ENCODE peak calls at places on chromosomes 11 and 22, in four cellular contexts. R is IMR-90, X is cardiac fibroblast, C is sigmoid colon. V is an unnamed sample.
A peak's percentile ranks its signal among the peaks of the same experiment; 100 is the strongest.

GRCh38 chr11:95296621-95297025 is 65.6 kb upstream of the SESN3 start:
- DNase-seq in R (no peak), X (no peak), C (no peak), V (no peak)

GRCh38 chr22:47045691-47046410 is 283.4 kb downstream of the TBC1D22A start:
- DNase-seq in R (no peak), X (no peak), C (peak; percentile 58), V (no peak)

GRCh38 chr22:23280356-23281052 is 100.2 kb downstream of the BCR start:
- DNase-seq in R (no peak), X (no peak), C (no peak), V (no peak)

GRCh38 chr11:126405374-126405773 is 49.9 kb downstream of the ST3GAL4 start:
- DNase-seq in R (no peak), X (no peak), C (no peak), V (no peak)

GRCh38 chr11:126355926-126356897 is 726 bp downstream of the ST3GAL4 start:
- DNase-seq in R (no peak), X (no peak), C (peak; percentile 80), V (no peak)

GRCh38 chr22:20645954-20646353 is 128.0 kb upstream of the SERPIND1 start:
- DNase-seq in R (no peak), X (no peak), C (no peak), V (no peak)

GRCh38 chr11:3639841-3640240 is 2.0 kb downstream of the ART5 start:
- DNase-seq in R (no peak), X (no peak), C (no peak), V (no peak)

GRCh38 chr11:133815636-133816035 is 29.7 kb downstream of the SPATA19 start:
- DNase-seq in R (no peak), X (no peak), C (no peak), V (no peak)

GRCh38 chr22:34897126-34897525 is 168.8 kb upstream of the ISX start:
- DNase-seq in R (no peak), X (no peak), C (no peak), V (no peak)

GRCh38 chr11:86551286-86551685 is 121.1 kb downstream of the ME3 start:
- DNase-seq in R (peak; percentile 95), X (peak; percentile 95), C (no peak), V (no peak)

GRCh38 chr22:42717197-42717967 is 3.3 kb downstream of the A4GALT start:
- DNase-seq in R (no peak), X (peak; percentile 29), C (no peak), V (no peak)

GRCh38 chr11:134944986-134945385 is 532.9 kb upstream of the B3GAT1 start:
- DNase-seq in R (no peak), X (no peak), C (no peak), V (no peak)

GRCh38 chr11:3126901-3127691 is 38.0 kb downstream of the OSBPL5 start:
- DNase-seq in R (no peak), X (no peak), C (peak; percentile 73), V (no peak)

DNA sequence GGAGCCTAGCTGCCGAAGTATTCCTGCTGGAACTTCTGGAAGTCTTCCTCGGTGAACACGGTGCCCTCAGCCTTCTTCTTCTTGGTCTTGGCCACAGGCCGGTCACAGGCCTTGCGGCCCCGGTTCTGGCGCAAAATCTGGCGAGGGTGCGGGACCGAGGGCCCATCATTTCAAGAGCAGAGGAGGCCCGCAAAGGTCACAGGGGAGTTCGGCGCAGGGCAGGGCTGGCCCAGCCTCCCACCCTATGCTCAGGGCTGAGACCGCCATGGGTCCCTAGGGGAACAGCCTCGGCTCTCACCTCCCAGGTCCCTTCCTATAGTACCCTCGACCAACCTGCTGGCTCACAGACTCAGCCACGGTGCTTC is 3.1 kb downstream of the RPS19BP1 start:
- DNase-seq in R (no peak), X (no peak), C (no peak), V (no peak)
- TF ChIP-seq CTCF in R (no peak), X (no peak), C (no peak), V (peak; percentile 24)

DNA sequence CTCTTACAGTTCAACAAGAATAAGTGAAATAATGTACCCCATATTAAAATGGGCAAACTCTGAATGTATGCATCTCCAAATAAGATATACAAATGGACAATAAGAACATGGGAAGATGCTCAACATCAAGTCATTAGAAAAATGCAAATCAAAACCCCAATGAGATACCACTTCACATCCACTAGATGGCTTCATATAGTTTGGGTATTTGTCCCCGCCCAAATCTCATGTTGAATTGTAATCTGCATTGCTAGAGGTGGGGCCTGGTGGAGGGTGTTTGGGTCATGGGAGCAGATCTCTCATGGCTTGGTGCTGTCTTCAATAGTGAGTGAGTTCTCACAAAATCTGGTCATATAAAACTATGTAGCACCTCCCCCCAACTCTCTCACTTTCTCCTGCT is 5.7 kb downstream of the MPZL2 start:
- DNase-seq in R (no peak), X (no peak), C (no peak), V (no peak)
- TF ChIP-seq CTCF in R (no peak), X (peak; percentile 17), C (no peak), V (no peak)

GRCh38 chr11:72236083-72236697 is 7.8 kb downstream of the PHOX2A start:
- DNase-seq in R (peak; percentile 50), X (no peak), C (peak; percentile 6), V (no peak)

GRCh38 chr11:72236774-72237111 is 7.2 kb downstream of the PHOX2A start:
- DNase-seq in R (no peak), X (no peak), C (no peak), V (no peak)

GRCh38 chr11:72238492-72239295 is 5.3 kb downstream of the PHOX2A start:
- DNase-seq in R (no peak), X (no peak), C (peak; percentile 72), V (no peak)

GRCh38 chr11:72238040-72238450 is 5.9 kb downstream of the PHOX2A start:
- DNase-seq in R (peak; percentile 67), X (peak; percentile 70), C (peak; percentile 90), V (no peak)

DNA sequence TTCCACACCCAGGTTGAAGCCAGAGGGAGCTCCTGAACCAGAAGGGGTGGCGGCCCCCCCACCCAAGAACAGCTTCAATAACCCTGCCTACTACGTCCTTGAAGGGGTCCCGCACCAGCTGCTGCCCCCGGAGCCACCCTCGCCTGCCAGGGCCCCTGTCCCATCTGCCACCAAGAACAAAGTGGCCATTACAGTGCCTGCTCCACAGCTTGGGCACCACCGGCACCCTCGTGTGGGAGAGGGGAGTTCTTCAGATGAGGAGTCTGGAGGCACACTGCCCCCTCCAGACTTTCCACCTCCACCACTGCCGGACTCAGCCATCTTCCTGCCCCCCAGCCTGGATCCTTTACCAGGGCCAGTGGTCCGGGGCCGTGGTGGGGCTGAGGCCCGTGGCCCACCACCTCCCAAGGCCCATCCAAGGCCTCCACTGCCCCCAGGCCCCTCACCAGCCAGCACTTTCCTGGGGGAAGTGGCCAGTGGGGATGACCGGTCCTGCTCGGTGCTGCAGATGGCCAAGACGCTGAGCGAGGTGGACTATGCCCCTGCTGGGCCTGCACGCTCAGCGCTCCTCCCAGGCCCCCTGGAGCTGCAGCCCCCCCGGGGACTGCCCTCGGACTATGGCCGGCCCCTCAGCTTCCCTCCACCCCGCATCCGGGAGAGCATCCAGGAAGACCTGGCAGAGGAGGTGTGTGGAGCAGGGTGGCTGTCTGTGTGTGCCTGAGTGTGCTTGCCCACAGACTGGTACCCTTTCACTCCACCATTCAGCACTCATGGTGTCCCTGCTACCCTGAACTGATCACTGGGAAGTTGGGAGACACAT is 6.7 kb downstream of the PHOX2A start:
- DNase-seq in R (no peak), X (no peak), C (peak; percentile 63), V (no peak)
- TF ChIP-seq CTCF in R (no peak), X (no peak), C (no peak), V (no peak)

GRCh38 chr11:64778473-64779298 is at the start of gene SF1:
- DNase-seq in R (peak; percentile 100), X (peak; percentile 100), C (peak; percentile 100), V (peak; percentile 100)
- TF ChIP-seq CTCF in R (peak; percentile 20), X (no peak), C (no peak), V (no peak)

GRCh38 chr11:61611309-61611708 is 30.4 kb upstream of the SYT7 start:
- DNase-seq in R (no peak), X (no peak), C (no peak), V (no peak)

GRCh38 chr11:61610905-61611304 is 30.0 kb upstream of the SYT7 start:
- DNase-seq in R (no peak), X (no peak), C (no peak), V (no peak)

GRCh38 chr11:61607920-61608599 is 27.2 kb upstream of the SYT7 start:
- DNase-seq in R (no peak), X (no peak), C (no peak), V (no peak)

GRCh38 chr11:61609000-61609969 is 28.4 kb upstream of the SYT7 start:
- DNase-seq in R (no peak), X (no peak), C (no peak), V (no peak)

GRCh38 chr11:61609970-61610347 is 29.1 kb upstream of the SYT7 start:
- DNase-seq in R (no peak), X (no peak), C (no peak), V (no peak)
- TF ChIP-seq CTCF in R (peak; percentile 26), X (peak; percentile 11), C (no peak), V (peak; percentile 20)

GRCh38 chr11:120562806-120563425 is 51.4 kb downstream of the GRIK4 start:
- DNase-seq in R (no peak), X (peak; percentile 25), C (no peak), V (no peak)

GRCh38 chr11:120563698-120564572 is 52.4 kb downstream of the GRIK4 start:
- DNase-seq in R (no peak), X (peak; percentile 15), C (no peak), V (no peak)

GRCh38 chr11:120565436-120566155 is 54.0 kb downstream of the GRIK4 start:
- DNase-seq in R (no peak), X (no peak), C (peak; percentile 24), V (no peak)

GRCh38 chr11:120566176-120566575 is 54.6 kb downstream of the GRIK4 start:
- DNase-seq in R (peak; percentile 54), X (peak; percentile 17), C (no peak), V (no peak)

GRCh38 chr11:120564573-120565301 is 53.2 kb downstream of the GRIK4 start:
- DNase-seq in R (peak; percentile 75), X (peak; percentile 52), C (no peak), V (peak; percentile 76)
- TF ChIP-seq CTCF in R (peak; percentile 40), X (no peak), C (no peak), V (no peak)

GRCh38 chr11:125164422-125165110 is at the start of gene PKNOX2:
- DNase-seq in R (peak; percentile 67), X (peak; percentile 88), C (peak; percentile 92), V (peak; percentile 81)
- TF ChIP-seq CTCF in R (peak; percentile 66), X (peak; percentile 46), C (no peak), V (peak; percentile 81)

V was measured in right atrium auricular region.